ENCODE peak calls at places on chromosomes 12 and 14, in six cellular contexts. P is thoracic aorta, G is GM13976, U is K562, S is GM10248, K is vagina. X is an unnamed sample.

GRCh38 chr12:8980137-8980536 is 9.2 kb upstream of the KLRG1 start:
- DNase-seq in G (no peak), U (no peak), K (no peak), P (no peak), S (no peak), X (no peak)

GRCh38 chr12:32305163-32305562 is 94.2 kb upstream of the FGD4 start:
- DNase-seq in P (no peak), K (no peak), G (no peak), U (peak), S (no peak), X (no peak)

GRCh38 chr14:68976160-68977067 is 2.7 kb downstream of the ACTN1 start:
- DNase-seq in U (no peak), G (no peak), K (no peak), P (no peak), S (no peak), X (no peak)

GRCh38 chr12:177980-178714 is 35.8 kb downstream of the SLC6A12 start:
- DNase-seq in G (no peak), K (no peak), U (no peak), S (no peak), P (no peak), X (no peak)

GRCh38 chr14:22489957-22490950 is 98.8 kb downstream of the DAD1 start:
- DNase-seq in P (no peak), G (peak), K (no peak), U (no peak), S (no peak), X (peak)

GRCh38 chr12:124774462-124775167 is 89.0 kb downstream of the SCARB1 start:
- DNase-seq in G (peak), P (peak), U (no peak), K (no peak), S (peak), X (peak)

GRCh38 chr14:48429512-48429911 is 754.1 kb upstream of the MDGA2 start:
- DNase-seq in S (no peak), G (no peak), U (no peak), K (no peak), P (no peak), X (no peak)

GRCh38 chr14:89899917-89900680 is 54.4 kb downstream of the EFCAB11 start:
- DNase-seq in P (no peak), U (peak), G (peak), K (no peak), S (peak), X (peak)

GRCh38 chr12:89117448-89118034 is 234.8 kb downstream of the DUSP6 start:
- DNase-seq in U (no peak), G (no peak), P (no peak), K (no peak), S (no peak), X (no peak)

GRCh38 chr14:41062826-41063225 is 543.9 kb upstream of the LRFN5 start:
- DNase-seq in G (no peak), S (no peak), U (no peak), P (no peak), K (no peak), X (no peak)

GRCh38 chr12:823043-823698 is 70.8 kb downstream of the WNK1 start:
- DNase-seq in P (no peak), G (peak), S (peak), U (no peak), K (no peak), X (peak)

GRCh38 chr14:89214221-89214965 is 202.6 kb downstream of the FOXN3 start:
- DNase-seq in P (peak), S (no peak), K (no peak), U (no peak), G (no peak), X (no peak)

GRCh38 chr14:59229653-59230406 is 41.4 kb downstream of the DAAM1 start:
- DNase-seq in K (no peak), S (no peak), G (no peak), P (no peak), U (no peak), X (no peak)

GRCh38 chr12:96617178-96617577 is 127.8 kb downstream of the CFAP54 start:
- DNase-seq in S (no peak), U (peak), K (no peak), G (no peak), P (no peak), X (no peak)

GRCh38 chr12:132606927-132607326 is 3.5 kb downstream of the LRCOL1 start:
- DNase-seq in G (no peak), S (no peak), U (no peak), K (no peak), P (no peak), X (no peak)

GRCh38 chr12:132606466-132606865 is 3.9 kb downstream of the LRCOL1 start:
- DNase-seq in U (no peak), P (no peak), G (no peak), K (no peak), S (no peak), X (no peak)

GRCh38 chr12:132610051-132610759 is at the start of gene LRCOL1:
- DNase-seq in S (no peak), U (no peak), P (no peak), K (no peak), G (no peak), X (no peak)

GRCh38 chr12:132610896-132611602 is 667 bp upstream of the LRCOL1 start:
- DNase-seq in G (no peak), U (no peak), K (no peak), P (no peak), S (no peak), X (no peak)

DNA sequence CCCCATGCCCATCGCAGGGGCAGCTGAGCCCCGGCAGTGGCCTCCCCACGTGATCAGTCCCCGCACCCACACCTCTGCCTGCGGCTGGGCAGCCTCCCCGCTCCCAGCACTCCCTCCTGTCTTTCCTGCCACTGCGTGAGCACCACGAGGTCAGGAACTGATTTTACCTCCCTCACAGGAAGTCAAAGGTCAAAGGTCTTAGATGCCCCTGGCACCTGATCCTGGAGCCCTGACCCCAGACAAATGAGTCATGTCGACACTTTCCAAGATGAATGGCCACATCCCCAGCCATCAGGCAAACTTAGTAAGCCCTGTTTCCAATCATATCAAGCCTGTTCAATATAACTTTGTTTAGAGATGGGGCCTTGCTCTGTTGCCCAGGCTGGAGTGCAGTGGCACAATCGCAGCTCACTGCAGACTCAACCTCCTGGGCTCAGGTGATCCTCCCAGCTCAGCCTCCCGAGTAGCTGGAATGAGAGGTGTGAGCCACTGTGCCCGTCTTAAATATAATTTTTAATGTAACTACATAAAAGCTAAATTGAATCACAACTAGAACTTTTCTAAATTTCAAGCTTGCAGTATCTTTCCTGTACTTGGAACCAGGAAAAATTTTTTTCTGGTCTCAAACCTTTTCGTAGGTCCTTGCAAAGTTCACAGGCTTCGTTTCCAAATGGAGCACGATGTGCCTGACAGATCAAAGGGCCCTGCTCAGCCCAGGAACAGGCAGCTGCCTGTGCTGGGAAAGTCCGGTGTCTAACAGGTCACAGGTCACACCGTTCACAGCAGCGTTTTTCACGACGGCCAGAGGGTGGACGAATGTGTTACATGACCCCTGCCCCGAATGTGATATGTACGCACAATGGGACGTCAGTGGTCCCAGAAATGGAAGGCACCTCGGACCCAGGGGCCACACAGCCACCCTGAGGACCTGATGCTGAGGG is 1.9 kb downstream of the LRCOL1 start:
- DNase-seq in K (no peak), S (no peak), U (no peak), G (no peak), P (no peak), X (no peak)
- TF ChIP-seq CTCF in K (no peak), S (no peak), U (no peak), G (no peak), P (no peak), X (no peak)

DNA sequence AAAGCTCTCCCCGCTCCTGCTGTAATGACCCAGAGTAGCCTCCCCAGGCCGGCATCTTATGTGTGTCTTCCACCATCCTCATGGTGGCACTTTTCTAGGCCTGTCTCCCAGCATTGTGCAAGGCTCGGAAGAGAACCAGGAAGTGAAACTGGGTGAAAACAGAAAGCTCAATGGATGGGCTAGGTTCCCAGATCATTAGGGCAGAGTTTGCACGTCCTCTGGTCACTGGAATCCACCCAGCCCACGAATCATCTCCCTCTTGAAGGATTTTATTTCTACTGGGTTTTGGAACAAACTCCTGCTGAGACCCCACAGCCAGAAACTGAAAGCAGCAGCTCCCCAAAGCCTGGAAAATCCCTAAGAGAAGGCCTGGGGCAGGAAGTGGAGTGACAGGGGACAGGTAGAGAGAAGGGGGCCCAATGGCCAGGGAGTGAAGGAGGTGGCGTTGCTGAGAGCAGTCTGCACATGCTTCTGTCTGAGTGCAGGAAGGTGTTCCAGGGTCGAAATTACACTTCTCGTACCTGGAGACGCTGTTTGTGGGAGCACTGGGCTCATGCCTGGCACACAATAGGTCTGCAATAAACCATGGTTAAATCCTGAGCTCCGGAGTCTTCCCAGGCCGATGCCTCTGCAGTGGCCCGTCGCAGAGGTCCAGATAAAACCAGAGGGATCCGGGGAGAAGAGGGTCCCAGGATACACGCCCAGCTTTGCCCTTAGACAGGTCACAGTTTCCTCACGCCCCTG is 15.6 kb downstream of the ACVRL1 start:
- DNase-seq in S (no peak), U (no peak), P (no peak), G (no peak), K (no peak), X (no peak)
- TF ChIP-seq CTCF in S (no peak), U (no peak), P (no peak), G (no peak), K (no peak), X (no peak)

GRCh38 chr14:52272375-52272774 is 4.9 kb downstream of the PTGDR start:
- DNase-seq in K (no peak), P (no peak), G (peak), S (peak), U (peak), X (peak)
- TF ChIP-seq CTCF in K (no peak), P (no peak), G (peak), S (peak), U (peak), X (peak)

GRCh38 chr14:97298331-97298730 is 501.1 kb downstream of the VRK1 start:
- DNase-seq in K (no peak), U (peak), S (no peak), P (no peak), G (no peak), X (no peak)
- TF ChIP-seq CTCF in K (no peak), U (peak), S (no peak), P (no peak), G (no peak), X (no peak)